ENCODE peak calls at places on chromosomes 7 and 10, in four cellular contexts. J is IMR-90, T is mesendoderm, E is H1. Z is an unnamed sample. For H3K27me3, the result is how much of the 10 kb centered on the place peaks cover.

GRCh38 chr10:10165415-10165814 is 852.3 kb upstream of the CELF2 start:
- DNase-seq in J (no peak), E (no peak), T (peak), Z (no peak)

GRCh38 chr7:25951414-25952276 is 200.4 kb upstream of the NFE2L3 start:
- DNase-seq in E (no peak), T (peak), J (no peak), Z (peak)

GRCh38 chr7:3912291-3912690 is 611.2 kb downstream of the SDK1 start:
- DNase-seq in E (no peak), J (no peak), T (no peak), Z (no peak)

GRCh38 chr7:113608786-113609185 is 310.0 kb downstream of the PPP1R3A start:
- DNase-seq in E (no peak), T (no peak), J (no peak), Z (no peak)

GRCh38 chr10:71126432-71126831 is 85.9 kb upstream of the UNC5B start:
- DNase-seq in E (peak), J (no peak), T (no peak), Z (no peak)

GRCh38 chr7:24936121-24936824 is 43.7 kb downstream of the OSBPL3 start:
- DNase-seq in T (peak), E (no peak), J (peak), Z (no peak)

GRCh38 chr10:57884965-57885617 is 382.6 kb downstream of the IPMK start:
- DNase-seq in E (no peak), T (no peak), J (no peak), Z (no peak)

GRCh38 chr7:15086171-15086745 is 183.7 kb upstream of the DGKB start:
- DNase-seq in J (no peak), T (peak), E (no peak), Z (no peak)

GRCh38 chr10:86648706-86649426 is 5.5 kb upstream of the OPN4 start:
- DNase-seq in E (no peak), J (peak), T (no peak), Z (no peak)

GRCh38 chr10:86646532-86646931 is 7.8 kb upstream of the OPN4 start:
- DNase-seq in E (peak), J (no peak), T (no peak), Z (no peak)

GRCh38 chr10:86649471-86650150 is 4.7 kb upstream of the OPN4 start:
- DNase-seq in J (no peak), E (peak), T (no peak), Z (peak)

GRCh38 chr10:86646933-86647332 is 7.4 kb upstream of the OPN4 start:
- DNase-seq in E (peak), J (no peak), T (no peak), Z (no peak)

DNA sequence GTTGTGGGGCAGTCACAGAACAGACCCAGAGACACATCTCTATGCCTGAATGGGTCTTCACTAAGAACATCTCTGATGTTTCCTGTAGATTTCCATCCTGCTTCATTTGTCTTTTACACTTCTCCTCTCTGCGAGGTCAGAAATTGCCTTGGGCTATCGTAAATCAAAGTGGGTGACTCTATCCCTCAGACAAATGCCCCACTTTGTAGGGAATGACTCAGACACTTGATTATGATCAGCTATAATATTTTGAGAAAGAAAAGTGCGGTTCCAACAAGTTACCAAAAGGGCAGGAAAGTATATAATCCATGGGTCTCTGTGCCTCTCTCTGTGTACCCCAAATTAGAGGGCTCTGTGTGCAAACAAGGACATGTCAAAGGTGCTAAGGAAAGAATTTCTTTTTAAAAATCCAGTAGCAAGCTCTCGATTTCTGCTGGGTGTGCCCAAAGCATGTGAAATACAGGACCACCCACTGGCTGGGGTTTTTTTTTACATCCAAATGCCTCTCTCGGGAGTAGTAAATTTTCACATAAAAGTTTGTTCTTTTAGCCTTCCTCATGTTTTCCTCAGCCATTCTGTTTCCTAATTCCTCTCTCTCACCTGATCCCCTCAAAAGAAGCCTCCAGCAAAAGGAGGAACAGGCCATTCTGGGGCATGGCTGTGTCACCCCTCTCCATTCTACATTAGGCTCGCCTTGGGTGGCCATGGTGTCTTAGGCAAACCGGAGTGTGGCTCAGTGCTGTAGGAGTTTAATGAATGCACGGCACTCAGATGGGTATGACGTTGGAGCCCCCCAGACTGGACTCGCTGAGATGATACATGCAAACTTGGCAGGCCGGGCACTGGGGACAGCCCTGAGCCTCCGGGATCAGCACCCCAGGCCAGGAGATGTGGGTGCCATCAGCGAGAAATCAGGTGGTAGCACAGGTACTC is 6.3 kb upstream of the OPN4 start:
- DNase-seq in T (no peak), E (peak), J (no peak), Z (no peak)
- H2AK5ac ChIP-seq in T (no peak), E (no peak), J (peak), Z (no peak)

GRCh38 chr10:131048595-131048994 is 262.9 kb downstream of the TCERG1L start:
- DNase-seq in J (no peak), T (peak), E (peak), Z (peak)

GRCh38 chr10:131050162-131050766 is 261.3 kb downstream of the TCERG1L start:
- DNase-seq in J (no peak), T (peak), E (no peak), Z (no peak)

GRCh38 chr10:131046194-131046593 is 265.3 kb downstream of the TCERG1L start:
- DNase-seq in J (no peak), E (no peak), T (no peak), Z (no peak)

GRCh38 chr10:131047501-131047900 is 264.0 kb downstream of the TCERG1L start:
- DNase-seq in T (no peak), J (no peak), E (no peak), Z (no peak)

DNA sequence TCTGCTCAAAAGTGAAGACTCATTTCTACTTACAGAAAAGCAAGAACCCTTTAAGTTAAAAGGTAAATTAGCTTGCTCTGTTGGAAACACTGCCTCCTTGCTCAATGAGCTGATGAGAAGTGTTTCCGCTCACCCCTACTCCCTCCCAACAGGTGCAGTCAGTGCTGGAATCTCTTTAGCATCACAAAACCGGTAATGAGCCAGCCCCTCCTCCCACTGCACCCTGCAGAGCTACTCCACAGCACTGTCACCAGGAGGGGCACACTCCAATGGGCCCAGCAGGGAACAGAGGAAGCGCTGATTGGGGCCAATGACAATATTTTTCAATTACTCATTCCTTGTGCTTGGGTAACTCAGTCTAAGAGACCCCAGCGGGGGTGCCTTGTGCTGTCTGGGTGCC is 262.5 kb downstream of the TCERG1L start:
- DNase-seq in E (peak), T (peak), J (no peak), Z (peak)
- H3K27me3 ChIP-seq in E (under half), T (under half), J (under half), Z (under half)

GRCh38 chr10:48414778-48415177 is 108.3 kb downstream of the MAPK8 start:
- DNase-seq in E (no peak), J (peak), T (no peak), Z (no peak)
- H3K56ac ChIP-seq in E (no peak), J (no peak), T (no peak), Z (no peak)

DNA sequence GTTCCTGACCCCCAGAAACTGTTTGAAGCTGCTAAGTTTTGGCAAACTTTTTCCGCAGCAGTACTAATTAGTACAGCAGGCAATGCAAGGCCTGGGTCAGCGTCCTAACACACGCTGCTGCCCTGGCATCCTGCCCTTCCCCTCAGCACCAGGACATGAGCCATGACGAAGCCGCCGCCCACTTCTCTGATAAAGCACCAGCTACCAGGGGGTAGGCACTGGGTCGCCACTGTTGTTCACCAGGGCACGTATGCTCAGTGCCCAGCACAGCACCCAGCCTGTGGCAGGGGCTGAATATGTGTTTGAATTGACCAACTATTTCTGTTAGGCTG is 59.5 kb downstream of the CHST15 start:
- DNase-seq in T (no peak), E (no peak), J (no peak), Z (no peak)
- H2AK5ac ChIP-seq in T (no peak), E (no peak), J (no peak), Z (no peak)

GRCh38 chr10:2938869-2939268 is 128.5 kb upstream of the PFKP start:
- DNase-seq in E (no peak), J (peak), T (peak), Z (no peak)
- H3K27me3 ChIP-seq in E (under half), J (under half), T (under half), Z (under half)

DNA sequence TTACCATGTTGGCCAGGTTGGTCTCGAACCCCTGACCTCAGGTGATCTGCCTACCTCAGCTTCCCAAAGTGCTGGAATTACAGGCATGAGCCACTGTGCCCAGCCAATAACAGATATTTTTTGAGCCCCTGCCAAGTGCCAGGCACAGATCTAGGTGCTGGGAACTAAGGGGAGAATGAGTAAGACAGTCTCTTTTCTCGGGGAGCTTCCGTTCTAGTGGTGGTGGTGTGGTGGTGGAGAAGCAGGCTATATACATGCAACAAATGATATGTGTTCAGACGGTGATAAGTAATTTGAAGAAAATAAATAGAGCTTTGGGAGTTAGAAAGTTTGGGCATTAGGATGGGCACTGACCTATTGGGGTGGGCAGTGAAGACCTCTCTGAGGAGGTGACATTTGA is 76.7 kb upstream of the VKORC1L1 start:
- DNase-seq in T (no peak), J (no peak), E (no peak), Z (no peak)
- H3K56ac ChIP-seq in T (no peak), J (no peak), E (no peak), Z (no peak)

GRCh38 chr10:69849790-69850189 is 48.1 kb downstream of the COL13A1 start:
- DNase-seq in T (no peak), E (no peak), J (no peak), Z (no peak)

GRCh38 chr10:69847458-69847857 is 45.8 kb downstream of the COL13A1 start:
- DNase-seq in E (no peak), J (peak), T (no peak), Z (no peak)

GRCh38 chr10:69848454-69848853 is 46.7 kb downstream of the COL13A1 start:
- DNase-seq in J (no peak), E (no peak), T (no peak), Z (no peak)

GRCh38 chr10:69846252-69847000 is 44.7 kb downstream of the COL13A1 start:
- DNase-seq in T (no peak), E (no peak), J (peak), Z (no peak)

GRCh38 chr10:69847883-69848282 is 46.2 kb downstream of the COL13A1 start:
- DNase-seq in J (peak), E (no peak), T (peak), Z (no peak)
- H2AK5ac ChIP-seq in J (peak), E (peak), T (peak), Z (no peak)

GRCh38 chr7:116967983-116968382 is 14.7 kb downstream of the ST7 start:
- DNase-seq in E (no peak), T (no peak), J (no peak), Z (no peak)

GRCh38 chr7:116971869-116972268 is 18.6 kb downstream of the ST7 start:
- DNase-seq in E (no peak), J (no peak), T (peak), Z (peak)

GRCh38 chr7:116968626-116969025 is 15.3 kb downstream of the ST7 start:
- DNase-seq in T (no peak), J (no peak), E (no peak), Z (no peak)

GRCh38 chr7:116969371-116969902 is 16.1 kb downstream of the ST7 start:
- DNase-seq in J (no peak), T (no peak), E (no peak), Z (no peak)

GRCh38 chr7:116970148-116970910 is 17.0 kb downstream of the ST7 start:
- DNase-seq in E (no peak), J (no peak), T (no peak), Z (no peak)
- H3K27me3 ChIP-seq in E (under half), J (under half), T (under half), Z (under half)

DNA sequence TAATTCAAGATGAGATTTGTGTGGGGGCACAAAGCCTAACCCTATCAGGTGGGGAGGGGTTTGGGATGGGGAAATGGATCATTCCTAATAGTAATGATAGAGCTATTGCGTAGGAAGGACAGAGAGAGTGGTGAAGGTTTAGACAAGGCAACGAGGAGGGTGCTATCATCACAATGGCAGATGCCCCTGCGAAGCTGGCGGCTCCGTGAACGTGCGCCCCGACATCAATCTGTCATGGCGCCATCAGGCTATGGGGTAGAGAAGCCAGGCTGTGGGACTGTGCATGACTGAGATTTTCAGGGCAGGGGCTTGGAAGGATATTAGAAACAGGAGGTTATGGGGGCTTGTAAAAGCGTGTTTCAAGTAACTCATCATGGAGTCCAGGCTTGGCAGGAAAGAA is 157.6 kb downstream of the ITGA8 start:
- DNase-seq in T (no peak), E (no peak), J (no peak), Z (no peak)
- H3K56ac ChIP-seq in T (no peak), E (no peak), J (no peak), Z (no peak)

Z was measured in H9.